ENCODE peak calls at places on chromosomes 16 and 17, in five cellular contexts. B is IMR-90, W is Karpas-422, M is neural progenitor cell, K is mammary epithelial cell. A is an unnamed sample.

GRCh38 chr16:26365555-26365954 is 673.8 kb downstream of the HS3ST4 start:
- DNase-seq in M (no peak), B (no peak), K (no peak), W (no peak), A (no peak)

GRCh38 chr17:4540224-4541040 is 14.8 kb downstream of the MYBBP1A start:
- DNase-seq in M (no peak), K (no peak), B (no peak), W (peak), A (no peak)

GRCh38 chr16:67431805-67432476 is 1.0 kb downstream of the HSD11B2 start:
- DNase-seq in M (peak), K (no peak), B (no peak), W (no peak), A (no peak)

GRCh38 chr16:27980919-27981670 is 82.4 kb downstream of the GSG1L start:
- DNase-seq in W (no peak), B (no peak), K (no peak), M (no peak), A (no peak)

GRCh38 chr17:75295220-75296158 is 6.3 kb upstream of the SLC25A19 start:
- DNase-seq in K (no peak), W (no peak), M (no peak), B (no peak), A (no peak)

GRCh38 chr17:79808763-79809529 is 12.1 kb upstream of the CBX8 start:
- DNase-seq in K (peak), W (peak), M (peak), B (no peak), A (no peak)

GRCh38 chr17:71779482-71779881 is 341.3 kb upstream of the SOX9 start:
- DNase-seq in B (no peak), K (peak), W (no peak), M (no peak), A (no peak)

GRCh38 chr17:74110467-74110866 is 93.0 kb upstream of the RPL38 start:
- DNase-seq in K (no peak), W (no peak), B (no peak), M (peak), A (no peak)

GRCh38 chr17:49231563-49231894 is 942 bp upstream of the PHOSPHO1 start:
- DNase-seq in K (no peak), M (no peak), B (no peak), W (no peak), A (no peak)

GRCh38 chr17:16325964-16326363 is 27.3 kb downstream of the CENPV start:
- DNase-seq in K (no peak), W (no peak), B (no peak), M (no peak), A (no peak)

GRCh38 chr17:50128441-50129302 is 1.3 kb downstream of the SAMD14 start:
- DNase-seq in B (peak), W (no peak), M (peak), K (no peak), A (peak)

GRCh38 chr17:29933379-29933778 is 3.4 kb upstream of the SSH2 start:
- DNase-seq in K (peak), B (peak), W (no peak), M (peak), A (peak)

GRCh38 chr17:44219126-44219635 is 294 bp downstream of the UBTF start:
- DNase-seq in M (peak), K (peak), B (peak), W (peak), A (peak)

GRCh38 chr16:47928008-47928407 is 227.8 kb downstream of the ABCC12 start:
- DNase-seq in W (peak), K (no peak), M (no peak), B (no peak), A (no peak)

GRCh38 chr17:51054748-51055147 is 65.9 kb downstream of the SPAG9 start:
- DNase-seq in M (no peak), K (no peak), W (no peak), B (no peak), A (no peak)

GRCh38 chr16:56916571-56917403 is 15.2 kb upstream of the HERPUD1 start:
- DNase-seq in W (peak), M (no peak), B (no peak), K (no peak), A (no peak)

GRCh38 chr16:48829361-48829760 is 219.4 kb upstream of the N4BP1 start:
- DNase-seq in M (no peak), W (no peak), B (no peak), K (no peak), A (no peak)

GRCh38 chr16:57732011-57732410 is 3.6 kb upstream of the KATNB1 start:
- DNase-seq in K (no peak), M (no peak), B (peak), W (no peak), A (peak)

GRCh38 chr16:5032748-5033167 is 977 bp downstream of the NAGPA start:
- DNase-seq in B (no peak), M (no peak), K (no peak), W (no peak), A (peak)

GRCh38 chr17:62599964-62600657 is 27.4 kb upstream of the MRC2 start:
- DNase-seq in K (no peak), W (no peak), M (no peak), B (no peak), A (no peak)

GRCh38 chr16:77273815-77274214 is 74.6 kb downstream of the SYCE1L start:
- DNase-seq in B (no peak), M (no peak), W (no peak), K (peak), A (no peak)

GRCh38 chr16:22103371-22103890 is 11.1 kb downstream of the VWA3A start:
- DNase-seq in B (no peak), M (no peak), K (no peak), W (no peak), A (no peak)

GRCh38 chr17:44661835-44662234 is 5.6 kb downstream of the MEIOC start:
- DNase-seq in M (no peak), B (no peak), W (no peak), K (no peak), A (no peak)

GRCh38 chr17:59154721-59155438 is at the start of gene SKA2:
- DNase-seq in B (no peak), K (no peak), M (peak), W (no peak), A (peak)

GRCh38 chr16:11251525-11252481 is 4.2 kb downstream of the SOCS1 start:
- DNase-seq in K (no peak), M (no peak), W (peak), B (peak), A (peak)

GRCh38 chr17:63515426-63515825 is 7.7 kb upstream of the KCNH6 start:
- DNase-seq in M (no peak), B (no peak), K (no peak), W (peak), A (no peak)

GRCh38 chr17:64146418-64147109 is 16.6 kb upstream of the ERN1 start:
- DNase-seq in K (peak), M (peak), W (peak), B (peak), A (peak)

GRCh38 chr17:4068918-4069317 is 73.9 kb downstream of the ZZEF1 start:
- DNase-seq in M (no peak), K (no peak), W (no peak), B (no peak), A (no peak)

GRCh38 chr16:3131755-3132377 is 3.0 kb upstream of the ZNF213 start:
- DNase-seq in W (peak), M (peak), B (peak), K (no peak), A (peak)

GRCh38 chr17:67212716-67213417 is 32.1 kb downstream of the HELZ start:
- DNase-seq in B (peak), W (no peak), M (no peak), K (peak), A (peak)

GRCh38 chr17:45753645-45754225 is 30.4 kb upstream of the CRHR1 start:
- DNase-seq in B (no peak), K (no peak), M (no peak), W (no peak), A (no peak)

GRCh38 chr17:45755050-45755449 is 29.1 kb upstream of the CRHR1 start:
- DNase-seq in W (no peak), B (no peak), M (no peak), K (no peak), A (no peak)

GRCh38 chr17:45757431-45758218 is 26.5 kb upstream of the CRHR1 start:
- DNase-seq in K (no peak), B (no peak), W (no peak), M (no peak), A (no peak)

GRCh38 chr17:45758544-45758943 is 25.6 kb upstream of the CRHR1 start:
- DNase-seq in B (no peak), M (no peak), W (no peak), K (no peak), A (no peak)

GRCh38 chr17:45756266-45756989 is 27.7 kb upstream of the CRHR1 start:
- DNase-seq in K (no peak), W (no peak), M (peak), B (no peak), A (no peak)
- H3K9ac ChIP-seq in K (no peak), W (no peak), M (no peak), B (no peak), A (no peak)

GRCh38 chr16:85646358-85646907 is 33.3 kb downstream of the GSE1 start:
- DNase-seq in W (no peak), K (no peak), B (no peak), M (no peak), A (no peak)

GRCh38 chr16:85646976-85647375 is 33.9 kb downstream of the GSE1 start:
- DNase-seq in W (no peak), B (no peak), M (no peak), K (no peak), A (no peak)

GRCh38 chr16:85644093-85644712 is 31.1 kb downstream of the GSE1 start:
- DNase-seq in M (no peak), K (no peak), W (no peak), B (no peak), A (no peak)

GRCh38 chr16:85643631-85644030 is 30.5 kb downstream of the GSE1 start:
- DNase-seq in B (no peak), W (no peak), M (no peak), K (no peak), A (no peak)

DNA sequence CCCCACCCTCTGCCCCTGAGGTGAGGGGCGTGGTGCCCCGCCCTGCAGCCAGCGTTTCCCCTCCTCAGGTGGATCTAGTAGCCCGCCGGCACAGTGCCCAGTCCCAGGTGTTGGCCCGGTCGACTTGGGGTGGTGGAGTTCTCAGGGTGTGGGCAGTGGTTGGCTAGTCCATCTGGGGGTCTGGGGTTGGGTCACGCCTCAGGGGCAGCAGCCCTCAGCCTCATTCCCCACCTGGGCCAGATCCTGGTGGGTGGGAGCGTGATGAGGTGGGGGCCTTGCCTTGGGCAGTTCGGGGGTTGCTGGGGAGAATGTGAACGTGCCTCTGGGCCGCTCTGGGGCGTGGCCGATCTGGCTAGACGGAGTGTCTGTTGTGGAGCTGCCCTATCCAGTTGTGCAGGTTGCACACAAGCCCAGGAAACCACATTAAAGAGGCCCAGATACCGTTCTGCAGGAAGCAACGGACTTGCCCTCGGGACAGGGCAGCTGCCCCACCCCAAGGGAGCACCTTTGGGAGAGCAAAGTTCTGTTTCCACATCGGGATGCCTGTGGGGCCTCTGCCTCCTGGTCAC is 32.0 kb downstream of the GSE1 start:
- DNase-seq in B (no peak), M (no peak), W (no peak), K (peak), A (no peak)
- H3K9ac ChIP-seq in B (no peak), M (no peak), W (no peak), K (no peak), A (no peak)

DNA sequence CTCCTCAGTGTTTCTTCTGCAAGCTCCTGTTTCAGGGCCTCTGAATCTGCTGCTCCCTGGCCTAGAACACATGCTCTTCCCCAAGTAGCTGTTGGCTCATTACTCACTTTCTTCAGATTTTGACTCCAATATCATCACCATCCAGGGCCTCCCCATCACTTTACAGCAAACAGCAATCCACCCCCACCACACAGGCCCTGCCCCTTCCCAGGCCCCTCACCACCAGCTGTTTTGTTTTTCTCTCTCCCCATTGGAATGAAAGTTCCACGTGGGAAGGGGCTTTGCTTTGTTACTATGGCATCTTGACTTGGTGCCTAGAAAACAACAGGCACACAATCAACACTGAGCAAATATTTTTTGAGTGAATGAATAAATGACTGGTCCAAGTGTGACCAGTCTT is 4.0 kb downstream of the TMEM170A start:
- DNase-seq in M (peak), B (no peak), K (no peak), W (no peak), A (peak)
- H3K9ac ChIP-seq in M (no peak), B (no peak), K (no peak), W (no peak), A (no peak)

DNA sequence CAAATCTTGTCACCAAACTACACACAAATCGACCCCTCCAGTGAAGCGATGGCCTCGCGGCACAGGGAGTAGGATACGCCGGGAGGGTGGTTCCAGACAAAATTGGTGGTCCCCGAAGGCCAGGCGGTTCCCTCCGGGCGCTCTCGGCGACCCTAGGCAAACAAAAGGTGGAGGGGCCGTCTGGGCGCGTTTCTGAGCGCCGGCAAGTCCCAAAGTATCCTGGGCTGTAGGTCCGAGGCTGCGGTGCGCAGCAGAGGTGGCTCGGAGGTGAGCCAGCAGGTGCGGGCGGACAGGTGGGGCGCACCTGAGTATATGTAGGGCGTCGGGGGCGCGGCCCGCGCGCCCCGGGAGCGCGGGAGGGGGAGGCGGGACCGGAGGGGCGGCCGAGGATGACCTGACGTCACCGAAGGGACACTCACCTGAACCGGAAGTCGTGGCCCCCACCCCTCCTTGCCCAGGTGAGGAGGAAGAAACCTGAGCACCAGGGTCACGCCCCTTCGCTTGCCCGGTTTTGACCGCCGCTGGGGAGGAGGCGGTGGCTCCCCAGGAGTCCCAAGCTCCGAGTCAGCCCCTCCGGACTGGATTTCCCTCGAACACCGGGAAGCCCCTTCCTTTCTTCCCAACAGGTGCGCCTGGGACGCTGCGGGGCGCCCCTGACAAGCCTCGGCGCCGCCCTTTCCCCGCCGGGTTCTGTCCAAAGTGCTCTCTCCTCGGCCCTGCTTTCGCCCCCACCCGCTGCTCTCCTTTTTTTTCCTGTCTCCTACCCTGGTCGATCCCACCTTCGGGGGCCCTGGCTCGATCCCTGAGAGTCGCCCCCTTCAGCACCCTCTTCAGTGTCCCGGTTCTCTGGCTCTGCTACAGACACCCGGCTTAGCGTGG is at the start of gene CLDN7:
- DNase-seq in K (no peak), M (peak), W (no peak), B (no peak), A (no peak)
- H3K9ac ChIP-seq in K (peak), M (no peak), W (no peak), B (no peak), A (peak)

DNA sequence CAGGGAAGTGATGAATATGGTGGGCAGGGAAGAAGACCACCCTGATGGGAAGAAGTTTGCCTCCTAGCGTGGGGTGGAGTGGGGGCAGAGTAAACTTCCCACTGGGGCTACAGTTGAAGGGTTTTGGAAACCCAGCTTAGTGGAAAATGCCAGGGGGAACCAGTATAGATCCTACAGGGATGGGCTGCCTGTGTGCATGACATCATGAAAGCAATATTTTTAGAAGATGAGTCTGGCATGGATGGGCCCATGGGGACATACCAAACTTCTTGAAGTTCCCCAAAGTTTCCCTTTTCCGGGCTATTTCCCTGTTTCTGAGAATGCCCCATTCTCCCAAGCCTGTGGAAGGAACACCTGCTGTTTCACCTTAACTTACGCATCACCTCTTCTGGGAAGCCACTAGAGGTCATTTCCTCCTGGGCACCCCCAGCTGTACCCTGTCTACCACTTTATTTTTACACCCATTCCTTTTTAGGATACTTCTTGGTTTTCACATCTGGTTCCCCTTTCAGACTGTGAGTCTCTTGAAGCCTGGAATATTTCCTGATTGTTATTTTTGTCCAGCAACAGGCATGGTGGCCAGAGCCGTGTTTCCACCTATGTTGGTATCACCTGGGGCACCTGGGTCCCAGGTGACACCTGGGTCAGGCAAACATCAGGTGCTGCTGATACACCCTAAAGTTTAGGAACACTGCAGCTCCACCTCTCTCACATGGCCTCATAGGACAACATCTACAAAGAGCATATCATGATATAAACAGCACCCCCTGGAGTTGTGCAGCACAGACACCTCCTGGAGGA is 9.8 kb downstream of the SOCS3 start:
- DNase-seq in M (no peak), B (no peak), W (no peak), K (no peak), A (peak)
- H3K9ac ChIP-seq in M (no peak), B (no peak), W (no peak), K (no peak), A (no peak)

DNA sequence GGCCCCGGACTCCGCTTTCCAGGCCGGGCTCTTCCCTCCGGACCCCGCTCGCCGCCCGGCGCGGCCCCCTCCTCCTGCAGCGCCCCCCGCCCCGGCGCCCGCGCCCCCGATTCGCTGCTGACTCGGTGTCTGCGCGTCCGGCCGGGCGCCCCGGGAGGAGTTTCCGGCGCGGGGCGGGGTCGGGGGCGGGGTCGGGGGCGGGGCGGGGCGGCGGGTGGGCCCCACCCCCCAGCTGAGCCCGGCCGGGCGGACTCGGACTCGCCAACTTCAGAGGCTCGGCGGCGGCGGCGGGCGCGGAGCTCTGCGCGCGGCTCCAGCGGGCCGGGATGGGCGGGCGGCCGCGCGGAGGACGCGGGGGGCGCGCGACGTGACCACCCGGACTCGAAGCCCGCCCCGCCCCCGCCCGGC is at the start of gene METRNL:
- DNase-seq in M (peak), K (peak), W (peak), B (peak), A (peak)
- H3K9ac ChIP-seq in M (no peak), K (no peak), W (peak), B (peak), A (peak)

A was measured in GM23248.